ENCODE peak calls at places on chromosome 11, in ten cellular contexts. J is fibroblast of lung; M is MCF 10A; T is HTR-8/SVneo; S is Calu3; P is RWPE2; L is ecto neural progenitor cell; R is adipocyte; N is activated CD4-positive, alpha-beta T cell treated with anti-CD3 and anti-CD28 coated beads, Interleukin-2, amount 10 ng/mL, durations not matched to agents 7 days and 5 days; W is hippocampal formation. D is an unnamed sample.

GRCh38 chr11:19080579-19080993 is 20.1 kb upstream of the MRGPRX2 start:
- DNase-seq in N (no peak), P (no peak), J (peak), T (no peak), L (no peak), R (no peak), S (no peak), M (peak), W (peak), D (no peak)

GRCh38 chr11:16193897-16194381 is 162.4 kb downstream of the SOX6 start:
- DNase-seq in W (peak), P (no peak), L (no peak), M (no peak), S (no peak), J (peak), R (no peak), N (no peak), T (no peak), D (no peak)

GRCh38 chr11:108500721-108501120 is 2.5 kb upstream of the POGLUT3 start:
- DNase-seq in T (no peak), J (no peak), M (no peak), L (no peak), P (no peak), W (no peak), N (no peak), S (no peak), R (no peak), D (no peak)

GRCh38 chr11:123166095-123166559 is 28.9 kb downstream of the CLMP start:
- DNase-seq in R (peak), L (peak), S (no peak), P (no peak), T (no peak), N (peak), W (no peak), M (peak), J (peak), D (no peak)

GRCh38 chr11:69403556-69404215 is 77.8 kb upstream of the LINC01488 start:
- DNase-seq in S (no peak), W (no peak), L (no peak), J (peak), P (no peak), T (no peak), M (peak), N (no peak), R (peak), D (no peak)

GRCh38 chr11:2747236-2748015 is 47.6 kb upstream of the KCNQ1OT1 start:
- DNase-seq in N (no peak), J (no peak), M (no peak), W (no peak), S (no peak), P (no peak), L (no peak), R (no peak), T (no peak), D (no peak)

GRCh38 chr11:70914496-70914895 is 337.9 kb downstream of the SHANK2 start:
- DNase-seq in J (no peak), T (no peak), P (no peak), M (no peak), R (no peak), L (no peak), W (no peak), N (no peak), S (no peak), D (no peak)

GRCh38 chr11:35688023-35688422 is 25.4 kb downstream of the TRIM44 start:
- DNase-seq in T (no peak), W (no peak), N (no peak), M (no peak), J (peak), S (no peak), L (no peak), P (no peak), R (no peak), D (no peak)

GRCh38 chr11:130282111-130282510 is 32.6 kb downstream of the ZBTB44 start:
- DNase-seq in J (no peak), W (no peak), N (no peak), L (no peak), T (no peak), M (no peak), S (no peak), P (no peak), R (no peak), D (no peak)

GRCh38 chr11:125001073-125001764 is 47.2 kb downstream of the CCDC15 start:
- DNase-seq in L (no peak), R (no peak), T (no peak), N (no peak), J (peak), S (no peak), W (no peak), M (no peak), P (no peak), D (no peak)

GRCh38 chr11:1307998-1308744 is 1.3 kb downstream of the TOLLIP start:
- DNase-seq in M (no peak), J (peak), L (peak), P (no peak), R (peak), T (no peak), S (no peak), N (peak), W (no peak), D (no peak)

GRCh38 chr11:69003301-69003865 is 9.7 kb downstream of the MRGPRF start:
- DNase-seq in R (no peak), J (no peak), S (no peak), M (no peak), T (no peak), L (peak), W (no peak), N (no peak), P (no peak), D (peak)

GRCh38 chr11:125270711-125271110 is 106.2 kb downstream of the PKNOX2 start:
- DNase-seq in P (no peak), R (no peak), M (no peak), T (no peak), L (no peak), J (peak), W (no peak), N (no peak), S (no peak), D (no peak)

GRCh38 chr11:70145025-70145529 is 58.0 kb upstream of the FADD start:
- DNase-seq in W (no peak), S (no peak), R (no peak), J (no peak), M (no peak), T (no peak), P (no peak), N (no peak), L (no peak), D (no peak)

GRCh38 chr11:116454951-116455350 is 317.8 kb downstream of the BUD13 start:
- DNase-seq in S (no peak), W (no peak), M (no peak), T (no peak), N (no peak), J (no peak), P (no peak), R (no peak), L (no peak), D (no peak)

D was measured in vagina.